ENCODE peak calls at places on chromosomes 5 and 9, in six cellular contexts. M is foreskin fibroblast, A is BJ, K is AG09309, E is fibroblast of pulmonary artery, C is upper lobe of left lung. Z is an unnamed sample.

GRCh38 chr9:95463145-95464060 is 53.4 kb downstream of the PTCH1 start:
- DNase-seq in M (no peak), A (no peak), K (no peak), E (no peak), C (no peak), Z (no peak)

GRCh38 chr5:168311061-168311566 is 19.7 kb downstream of the WWC1 start:
- DNase-seq in M (no peak), A (no peak), K (no peak), E (no peak), C (no peak), Z (no peak)

GRCh38 chr9:118563677-118564076 is 805.6 kb downstream of the BRINP1 start:
- DNase-seq in M (no peak), A (no peak), K (no peak), E (no peak), C (no peak), Z (peak; percentile 66)

GRCh38 chr5:172211676-172212075 is 17.7 kb downstream of the EFCAB9 start:
- DNase-seq in M (no peak), A (no peak), K (no peak), E (no peak), C (no peak), Z (no peak)

GRCh38 chr9:79242489-79242888 is 329.3 kb upstream of the TLE4 start:
- DNase-seq in M (no peak), A (no peak), K (no peak), E (no peak), C (no peak), Z (no peak)

GRCh38 chr5:14376789-14377188 is 204.8 kb upstream of the OTULINL start:
- DNase-seq in M (no peak), A (no peak), K (no peak), E (no peak), C (no peak), Z (no peak)

GRCh38 chr5:106755789-106756188 is 914.9 kb downstream of the EFNA5 start:
- DNase-seq in M (no peak), A (no peak), K (no peak), E (no peak), C (no peak), Z (no peak)

GRCh38 chr5:74631088-74631960 is 9.2 kb downstream of the ENC1 start:
- DNase-seq in M (peak; percentile 39), A (no peak), K (no peak), E (peak; percentile 82), C (no peak), Z (peak; percentile 91)

GRCh38 chr5:64166201-64166959 is 737 bp downstream of the RNF180 start:
- DNase-seq in M (no peak), A (no peak), K (no peak), E (peak; percentile 7), C (no peak), Z (no peak)

GRCh38 chr5:43631182-43631910 is 28.4 kb downstream of the NNT start:
- DNase-seq in M (peak; percentile 62), A (no peak), K (peak; percentile 71), E (peak; percentile 85), C (no peak), Z (peak; percentile 75)

GRCh38 chr9:19665146-19665863 is 123.5 kb downstream of the SLC24A2 start:
- DNase-seq in M (no peak), A (no peak), K (no peak), E (no peak), C (no peak), Z (no peak)

GRCh38 chr5:1488882-1489680 is 34.7 kb downstream of the LPCAT1 start:
- DNase-seq in M (peak; percentile 79), A (peak; percentile 39), K (peak; percentile 28), E (peak; percentile 60), C (no peak), Z (peak; percentile 79)

GRCh38 chr5:82159014-82159413 is 119.1 kb downstream of the RPS23 start:
- DNase-seq in M (peak; percentile 66), A (no peak), K (peak; percentile 61), E (peak; percentile 82), C (no peak), Z (peak; percentile 89)

GRCh38 chr5:171721469-171721868 is 64.1 kb upstream of the SMIM23 start:
- DNase-seq in M (no peak), A (no peak), K (no peak), E (no peak), C (no peak), Z (no peak)

GRCh38 chr9:72013188-72013877 is 47.1 kb downstream of the C9orf57 start:
- DNase-seq in M (no peak), A (no peak), K (no peak), E (no peak), C (no peak), Z (peak; percentile 7)

GRCh38 chr5:83473344-83474169 is 2.0 kb downstream of the VCAN start:
- DNase-seq in M (peak; percentile 97), A (peak; percentile 87), K (peak; percentile 93), E (peak; percentile 99), C (peak; percentile 89), Z (peak; percentile 94)

GRCh38 chr5:88665750-88666215 is 217.2 kb downstream of the MEF2C start:
- DNase-seq in M (no peak), A (no peak), K (no peak), E (no peak), C (no peak), Z (no peak)

GRCh38 chr5:113242481-113243348 is 192.1 kb downstream of the TSSK1B start:
- DNase-seq in M (no peak), A (no peak), K (no peak), E (no peak), C (no peak), Z (peak; percentile 86)

GRCh38 chr5:150117945-150118560 is 31.7 kb upstream of the CSF1R start:
- DNase-seq in M (no peak), A (no peak), K (no peak), E (no peak), C (no peak), Z (no peak)

GRCh38 chr9:72332351-72332750 is 32.7 kb downstream of the ZFAND5 start:
- DNase-seq in M (no peak), A (no peak), K (no peak), E (peak; percentile 36), C (no peak), Z (no peak)

GRCh38 chr9:19630762-19631161 is 158.1 kb downstream of the SLC24A2 start:
- DNase-seq in M (no peak), A (no peak), K (no peak), E (no peak), C (no peak), Z (no peak)

GRCh38 chr9:68780735-68781134 is 75.7 kb downstream of the PIP5K1B start:
- DNase-seq in M (no peak), A (no peak), K (no peak), E (peak; percentile 14), C (no peak), Z (no peak)

GRCh38 chr5:181191526-181192336 is 13.3 kb downstream of the TRIM7 start:
- DNase-seq in M (peak; percentile 95), A (peak; percentile 83), K (peak; percentile 76), E (peak; percentile 96), C (peak; percentile 100), Z (peak; percentile 84)

GRCh38 chr9:92961627-92962302 is 14.4 kb downstream of the FGD3 start:
- DNase-seq in M (no peak), A (no peak), K (no peak), E (no peak), C (no peak), Z (no peak)

GRCh38 chr9:134330590-134330989 is 4.3 kb downstream of the RXRA start:
- DNase-seq in M (no peak), A (no peak), K (no peak), E (no peak), C (no peak), Z (no peak)

GRCh38 chr9:78783743-78784142 is 486.8 kb downstream of the PSAT1 start:
- DNase-seq in M (no peak), A (no peak), K (no peak), E (no peak), C (no peak), Z (peak; percentile 7)

GRCh38 chr9:98193336-98193944 is 1.0 kb upstream of the CORO2A start:
- DNase-seq in M (no peak), A (no peak), K (no peak), E (no peak), C (no peak), Z (no peak)

GRCh38 chr5:93586948-93587918 is 4.2 kb downstream of the NR2F1 start:
- DNase-seq in M (no peak), A (no peak), K (no peak), E (no peak), C (peak; percentile 83), Z (no peak)

GRCh38 chr5:181164076-181164952 is 16.9 kb downstream of the OR2V2 start:
- DNase-seq in M (no peak), A (no peak), K (no peak), E (no peak), C (no peak), Z (no peak)

GRCh38 chr9:133238851-133239532 is 29.9 kb upstream of the OBP2B start:
- DNase-seq in M (peak; percentile 35), A (no peak), K (no peak), E (peak; percentile 62), C (peak; percentile 80), Z (peak; percentile 34)

GRCh38 chr9:68942790-68943189 is 71.1 kb downstream of the PRKACG start:
- DNase-seq in M (no peak), A (no peak), K (no peak), E (no peak), C (no peak), Z (no peak)

GRCh38 chr9:129178983-129179382 is 922 bp upstream of the IER5L start:
- DNase-seq in M (no peak), A (no peak), K (no peak), E (no peak), C (no peak), Z (peak; percentile 17)
- H3K4me3 ChIP-seq in M (no peak overlapping the region), A (no peak overlapping the region), K (no peak overlapping the region), E (no peak overlapping the region), C (no peak overlapping the region), Z (no peak overlapping the region)

GRCh38 chr9:136374183-136374575 is 710 bp upstream of the CARD9 start:
- DNase-seq in M (no peak), A (no peak), K (no peak), E (no peak), C (peak; percentile 47), Z (no peak)
- TF ChIP-seq CTCF in M (no peak), A (no peak), K (no peak), E (no peak), C (no peak), Z (no peak)

GRCh38 chr5:57346336-57346735 is 136.3 kb downstream of the ACTBL2 start:
- DNase-seq in M (peak; percentile 18), A (no peak), K (no peak), E (peak; percentile 89), C (no peak), Z (no peak)
- H3K4me3 ChIP-seq in M (no peak overlapping the region), A (no peak overlapping the region), K (no peak overlapping the region), E (no peak overlapping the region), C (no peak overlapping the region), Z (no peak overlapping the region)

GRCh38 chr9:96554326-96554725 is 65.3 kb downstream of the CDC14B start:
- DNase-seq in M (no peak), A (no peak), K (no peak), E (no peak), C (no peak), Z (no peak)

GRCh38 chr9:96554801-96555566 is 64.7 kb downstream of the CDC14B start:
- DNase-seq in M (peak; percentile 53), A (no peak), K (no peak), E (peak; percentile 38), C (no peak), Z (no peak)

GRCh38 chr9:96550659-96551058 is 69.0 kb downstream of the CDC14B start:
- DNase-seq in M (no peak), A (no peak), K (no peak), E (no peak), C (no peak), Z (peak; percentile 16)

GRCh38 chr9:96551403-96551802 is 68.2 kb downstream of the CDC14B start:
- DNase-seq in M (no peak), A (no peak), K (no peak), E (no peak), C (no peak), Z (no peak)

GRCh38 chr9:96553070-96553469 is 66.6 kb downstream of the CDC14B start:
- DNase-seq in M (peak; percentile 60), A (peak; percentile 71), K (peak; percentile 75), E (peak; percentile 61), C (no peak), Z (peak; percentile 52)
- TF ChIP-seq CTCF in M (no peak), A (no peak), K (no peak), E (no peak), C (no peak), Z (no peak)

Z was measured in bronchial epithelial cell.